ENCODE peak calls at places on chromosomes 12 and 14, in eight cellular contexts. J is stromal cell of bone marrow; W is astrocyte of the spinal cord; X is HFFc6; N is stimulated activated CD4-positive, alpha-beta T cell treated with anti-CD3 and anti-CD28 coated beads, TNF-alpha, amount 100 ng/mL, for 48 hours; V is occipital lobe; Y is RKO; T is H9. D is an unnamed sample.

GRCh38 chr14:102584871-102585869 is 7.3 kb upstream of the RCOR1 start:
- DNase-seq in J (no peak), W (no peak), X (no peak), N (no peak), V (no peak), Y (no peak), T (peak), D (no peak)

GRCh38 chr12:52236386-52237050 is 3.5 kb downstream of the KRT7 start:
- DNase-seq in J (no peak), W (no peak), X (no peak), N (no peak), V (no peak), Y (no peak), T (no peak), D (no peak)

GRCh38 chr14:66425402-66425801 is 60.8 kb upstream of the CCDC196 start:
- DNase-seq in J (no peak), W (no peak), X (no peak), N (no peak), V (no peak), Y (no peak), T (no peak), D (no peak)

GRCh38 chr12:38374751-38375150 is 58.2 kb downstream of the ALG10B start:
- DNase-seq in J (no peak), W (no peak), X (no peak), N (no peak), V (no peak), Y (no peak), T (no peak), D (no peak)

GRCh38 chr14:63046339-63047268 is 1.3 kb upstream of the KCNH5 start:
- DNase-seq in J (no peak), W (no peak), X (no peak), N (no peak), V (no peak), Y (no peak), T (peak), D (no peak)

GRCh38 chr12:75712223-75712622 is 200.8 kb upstream of the KRR1 start:
- DNase-seq in J (no peak), W (peak), X (no peak), N (no peak), V (no peak), Y (no peak), T (no peak), D (no peak)

GRCh38 chr12:124194521-124195225 is 100.2 kb upstream of the RFLNA start:
- DNase-seq in J (no peak), W (no peak), X (no peak), N (no peak), V (no peak), Y (no peak), T (no peak), D (no peak)

GRCh38 chr14:102212845-102213244 is 73.1 kb downstream of the WDR20 start:
- DNase-seq in J (no peak), W (no peak), X (no peak), N (no peak), V (no peak), Y (no peak), T (no peak), D (no peak)

GRCh38 chr12:7869137-7869536 is 3.6 kb downstream of the SLC2A14 start:
- DNase-seq in J (no peak), W (no peak), X (peak), N (no peak), V (no peak), Y (no peak), T (no peak), D (no peak)

D was measured in ureter.